ENCODE peak calls at places on chromosomes 16 and 17, in four cellular contexts. S, K, B and E are unnamed samples.

GRCh38 chr16:81598083-81598482 is 153.5 kb downstream of the CMIP start:
- DNase-seq in S (no peak), K (no peak), B (no peak), E (no peak)

GRCh38 chr17:49035470-49036269 is 38.5 kb downstream of the IGF2BP1 start:
- DNase-seq in S (no peak), K (no peak), B (peak; percentile 64), E (no peak)

GRCh38 chr16:85947511-85948509 is 48.8 kb downstream of the IRF8 start:
- DNase-seq in S (no peak), K (no peak), B (no peak), E (peak; percentile 90)

GRCh38 chr16:82059161-82059982 is 24.3 kb downstream of the HSD17B2 start:
- DNase-seq in S (no peak), K (no peak), B (no peak), E (no peak)

GRCh38 chr17:71828182-71828596 is 292.6 kb upstream of the SOX9 start:
- DNase-seq in S (peak; percentile 97), K (no peak), B (no peak), E (no peak)

GRCh38 chr16:73047536-73048291 is at the start of gene ZFHX3:
- DNase-seq in S (no peak), K (peak; percentile 76), B (no peak), E (no peak)

GRCh38 chr16:83005653-83006160 is 378.9 kb downstream of the CDH13 start:
- DNase-seq in S (no peak), K (no peak), B (no peak), E (no peak)

GRCh38 chr17:78617371-78618061 is 40.3 kb upstream of the DNAH17 start:
- DNase-seq in S (no peak), K (peak; percentile 21), B (no peak), E (no peak)

GRCh38 chr16:66443269-66443652 is 16.2 kb downstream of the BEAN1 start:
- DNase-seq in S (no peak), K (no peak), B (no peak), E (no peak)

GRCh38 chr17:67500677-67501300 is 123.7 kb downstream of the PITPNC1 start:
- DNase-seq in S (no peak), K (no peak), B (no peak), E (no peak)

GRCh38 chr17:8073627-8074485 is 13.7 kb downstream of the ALOX12B start:
- DNase-seq in S (no peak), K (peak; percentile 32), B (peak; percentile 70), E (no peak)

GRCh38 chr17:44543213-44543904 is 13.9 kb upstream of the FZD2 start:
- DNase-seq in S (peak; percentile 87), K (peak; percentile 64), B (no peak), E (no peak)

GRCh38 chr16:17845031-17845430 is 374.3 kb upstream of the XYLT1 start:
- DNase-seq in S (no peak), K (no peak), B (no peak), E (no peak)

GRCh38 chr16:66220766-66221165 is 145.7 kb upstream of the CDH5 start:
- DNase-seq in S (no peak), K (no peak), B (no peak), E (no peak)

GRCh38 chr17:55420776-55421178 is 858 bp downstream of the MMD start:
- DNase-seq in S (no peak), K (no peak), B (peak; percentile 22), E (no peak)

GRCh38 chr16:50300942-50301625 is 34.7 kb downstream of the ADCY7 start:
- DNase-seq in S (no peak), K (no peak), B (no peak), E (no peak)

GRCh38 chr17:31857920-31858646 is 961 bp downstream of the COPRS start:
- DNase-seq in S (no peak), K (no peak), B (no peak), E (no peak)

GRCh38 chr16:75378616-75379015 is 54.7 kb downstream of the CFDP1 start:
- DNase-seq in S (no peak), K (no peak), B (no peak), E (no peak)

GRCh38 chr16:35174006-35174405 is 1714.6 kb downstream of the TP53TG3F start:
- DNase-seq in S (no peak), K (no peak), B (no peak), E (no peak)

GRCh38 chr17:64115043-64115698 is 14.8 kb downstream of the ERN1 start:
- DNase-seq in S (no peak), K (no peak), B (no peak), E (no peak)

GRCh38 chr17:64585146-64585545 is 77.0 kb downstream of the SMURF2 start:
- DNase-seq in S (no peak), K (no peak), B (no peak), E (no peak)

GRCh38 chr17:17780941-17781590 is 55.7 kb downstream of the SREBF1 start:
- DNase-seq in S (peak; percentile 50), K (no peak), B (no peak), E (no peak)

GRCh38 chr17:76197911-76198310 is 42.4 kb downstream of the RNF157 start:
- DNase-seq in S (no peak), K (no peak), B (no peak), E (no peak)

GRCh38 chr16:49075709-49076108 is 205.9 kb downstream of the CBLN1 start:
- DNase-seq in S (no peak), K (no peak), B (no peak), E (no peak)

DNA sequence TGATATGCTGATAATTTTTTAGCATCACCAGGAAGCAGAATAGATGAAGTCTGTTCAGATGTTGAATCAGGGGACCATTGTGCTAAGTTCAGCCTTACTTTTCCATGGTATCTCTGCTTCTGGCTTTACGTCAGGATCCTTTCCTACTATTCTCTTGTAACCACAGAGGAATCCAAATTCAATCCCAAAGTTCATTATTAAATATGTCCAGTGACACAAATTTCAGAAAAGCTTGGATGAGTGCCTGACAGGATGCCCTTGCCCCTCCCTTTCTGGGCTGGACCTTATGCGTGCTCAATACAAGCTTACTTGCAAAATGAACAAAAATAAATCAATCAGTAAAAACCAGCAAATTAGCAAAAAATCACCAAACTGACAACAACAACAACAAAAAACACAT is 37.6 kb upstream of the ADORA2B start:
- DNase-seq in S (no peak), K (no peak), B (no peak), E (no peak)
- TF ChIP-seq CBX5 in S (no peak), K (no peak), B (no peak), E (no peak)

GRCh38 chr17:15651001-15651582 is 31.6 kb upstream of the FBXW10B start:
- DNase-seq in S (no peak), K (no peak), B (no peak), E (no peak)
- TF ChIP-seq CBX5 in S (no peak), K (no peak), B (no peak), E (no peak)

GRCh38 chr17:73609688-73610210 is 34.5 kb downstream of the SDK2 start:
- DNase-seq in S (no peak), K (no peak), B (no peak), E (no peak)
- TF ChIP-seq CBX5 in S (no peak), K (no peak), B (no peak), E (no peak)

GRCh38 chr17:5631958-5632357 is 47.6 kb upstream of the NLRP1 start:
- DNase-seq in S (no peak), K (no peak), B (no peak), E (no peak)

GRCh38 chr17:5628262-5628661 is 44.0 kb upstream of the NLRP1 start:
- DNase-seq in S (no peak), K (no peak), B (no peak), E (no peak)

GRCh38 chr17:5635949-5636348 is 51.6 kb upstream of the NLRP1 start:
- DNase-seq in S (no peak), K (no peak), B (no peak), E (peak; percentile 7)

GRCh38 chr17:5629133-5629532 is 44.8 kb upstream of the NLRP1 start:
- DNase-seq in S (no peak), K (no peak), B (no peak), E (no peak)

GRCh38 chr17:5630434-5630833 is 46.1 kb upstream of the NLRP1 start:
- DNase-seq in S (no peak), K (no peak), B (no peak), E (no peak)
- TF ChIP-seq CBX5 in S (no peak), K (no peak), B (no peak), E (no peak)

DNA sequence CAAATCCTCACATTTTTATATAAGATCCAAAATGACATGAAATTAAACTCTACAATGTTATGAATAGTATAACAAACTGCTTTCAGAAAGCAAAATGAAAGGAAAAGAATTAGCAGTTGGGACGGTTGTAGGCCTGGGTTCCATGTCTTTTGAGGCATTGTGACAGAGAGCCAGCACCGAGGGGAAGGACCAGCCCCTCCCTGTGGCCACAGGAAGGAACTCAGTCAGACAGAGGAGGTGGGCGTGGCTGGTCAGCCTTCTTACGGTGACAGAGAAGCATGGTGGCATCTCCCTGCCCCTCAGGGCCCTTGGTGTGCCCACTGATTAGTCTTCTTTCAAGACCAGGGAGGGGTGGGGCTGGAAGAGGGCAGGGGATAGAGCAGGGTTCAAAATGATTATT is 5.7 kb downstream of the ZNF319 start:
- DNase-seq in S (no peak), K (peak; percentile 44), B (peak; percentile 71), E (no peak)
- TF ChIP-seq CBX5 in S (no peak), K (no peak), B (no peak), E (no peak)